ENCODE peak calls at places on chromosomes 11 and 22, in nine cellular contexts. F, D, L, Z, S, T, Q, K and V are unnamed samples.

GRCh38 chr11:92168936-92169335 is 55.7 kb upstream of the FAT3 start:
- DNase-seq in K (no peak), T (no peak), Q (no peak), S (no peak), D (no peak), L (no peak), F (no peak), Z (no peak), V (no peak)

GRCh38 chr11:36363361-36364272 is 67.5 kb downstream of the PRR5L start:
- DNase-seq in K (no peak), S (no peak), D (peak), F (no peak), L (no peak), Z (no peak), T (no peak), Q (peak), V (no peak)

GRCh38 chr11:111841370-111842053 is 29.9 kb downstream of the ALG9 start:
- DNase-seq in D (peak), K (peak), L (peak), T (peak), S (peak), Q (peak), Z (peak), F (peak), V (peak)

GRCh38 chr11:71483689-71484088 is 30.7 kb downstream of the NADSYN1 start:
- DNase-seq in L (no peak), T (no peak), K (no peak), D (no peak), Z (no peak), S (no peak), F (no peak), Q (no peak), V (no peak)

GRCh38 chr11:12220305-12220704 is 109.9 kb downstream of the MICAL2 start:
- DNase-seq in S (no peak), Q (peak), T (no peak), F (no peak), Z (no peak), K (no peak), D (no peak), L (no peak), V (no peak)

GRCh38 chr11:129593098-129593497 is 217.4 kb downstream of the BARX2 start:
- DNase-seq in D (no peak), Z (no peak), T (no peak), S (no peak), K (no peak), F (no peak), L (no peak), Q (no peak), V (no peak)

GRCh38 chr22:50621491-50621880 is 6.5 kb downstream of the ARSA start:
- DNase-seq in Q (no peak), L (no peak), K (no peak), T (no peak), S (no peak), D (no peak), Z (peak), F (no peak), V (peak)

GRCh38 chr11:46066335-46066734 is 54.9 kb downstream of the PHF21A start:
- DNase-seq in L (no peak), Q (no peak), T (no peak), Z (no peak), D (no peak), S (no peak), K (no peak), F (no peak), V (no peak)

GRCh38 chr11:62981743-62982142 is 3.0 kb downstream of the SLC22A6 start:
- DNase-seq in K (no peak), D (peak), T (no peak), F (no peak), S (no peak), L (no peak), Q (no peak), Z (no peak), V (peak)

GRCh38 chr11:120392299-120392698 is 56.1 kb downstream of the ARHGEF12 start:
- DNase-seq in S (no peak), D (no peak), K (no peak), Z (no peak), F (no peak), Q (no peak), L (no peak), T (no peak), V (no peak)

GRCh38 chr11:120390585-120390922 is 54.3 kb downstream of the ARHGEF12 start:
- DNase-seq in Z (no peak), S (no peak), Q (peak), D (no peak), L (no peak), T (peak), F (no peak), K (no peak), V (no peak)

GRCh38 chr11:120391854-120392253 is 55.6 kb downstream of the ARHGEF12 start:
- DNase-seq in K (no peak), D (no peak), Z (no peak), L (no peak), Q (peak), T (peak), S (no peak), F (no peak), V (no peak)

GRCh38 chr11:120389693-120390584 is 53.7 kb downstream of the ARHGEF12 start:
- DNase-seq in S (no peak), F (no peak), L (no peak), T (no peak), K (no peak), Z (no peak), D (no peak), Q (peak), V (no peak)

DNA sequence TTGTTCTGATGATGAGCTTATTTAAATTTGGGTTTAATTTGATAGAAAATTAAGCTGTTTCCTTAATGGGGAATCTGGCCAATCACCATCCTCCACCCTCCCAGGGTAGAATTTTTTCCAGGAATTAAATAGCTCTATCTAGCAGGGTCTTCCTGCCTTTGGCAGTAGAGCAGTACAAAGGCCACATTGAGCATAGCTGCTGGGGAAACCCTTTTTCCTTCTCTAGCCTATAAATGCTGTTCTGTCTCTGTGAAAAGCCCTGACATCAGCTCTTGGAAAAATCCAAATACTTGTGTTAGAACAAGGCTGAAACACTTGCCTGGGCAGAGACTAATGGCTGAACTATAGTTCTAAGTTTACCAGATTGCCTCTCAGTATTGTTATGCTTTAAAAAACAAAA is 55.1 kb downstream of the ARHGEF12 start:
- DNase-seq in Z (no peak), D (no peak), S (no peak), L (no peak), F (no peak), K (no peak), T (peak), Q (peak), V (no peak)
- TF ChIP-seq MAX in Z (no peak), D (no peak), S (no peak), L (no peak), F (no peak), K (no peak), T (no peak), Q (no peak), V (no peak)

DNA sequence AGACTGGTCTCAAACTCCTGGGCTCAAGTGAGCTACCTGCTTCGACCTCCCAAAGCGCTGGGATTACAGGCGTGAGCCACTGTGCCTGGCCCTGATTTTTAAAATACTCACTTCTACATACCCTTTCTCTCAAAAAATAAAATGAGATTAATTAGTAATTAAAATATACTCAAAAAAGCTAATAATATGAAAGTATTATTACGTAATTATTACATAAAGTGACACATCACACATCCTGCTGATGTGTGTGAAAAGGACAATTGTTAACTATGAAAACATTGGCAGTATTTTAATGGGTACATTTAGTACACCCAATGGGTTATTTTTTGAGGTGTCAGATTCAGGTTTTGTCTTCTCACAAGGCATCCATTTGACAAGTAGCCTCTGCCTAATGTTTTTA is 21.4 kb upstream of the MICAL3 start:
- DNase-seq in D (no peak), K (no peak), F (no peak), S (no peak), Q (no peak), L (no peak), Z (no peak), T (no peak), V (no peak)
- TF ChIP-seq MAX in D (no peak), K (no peak), F (no peak), S (no peak), Q (no peak), L (no peak), Z (no peak), T (no peak), V (no peak)

DNA sequence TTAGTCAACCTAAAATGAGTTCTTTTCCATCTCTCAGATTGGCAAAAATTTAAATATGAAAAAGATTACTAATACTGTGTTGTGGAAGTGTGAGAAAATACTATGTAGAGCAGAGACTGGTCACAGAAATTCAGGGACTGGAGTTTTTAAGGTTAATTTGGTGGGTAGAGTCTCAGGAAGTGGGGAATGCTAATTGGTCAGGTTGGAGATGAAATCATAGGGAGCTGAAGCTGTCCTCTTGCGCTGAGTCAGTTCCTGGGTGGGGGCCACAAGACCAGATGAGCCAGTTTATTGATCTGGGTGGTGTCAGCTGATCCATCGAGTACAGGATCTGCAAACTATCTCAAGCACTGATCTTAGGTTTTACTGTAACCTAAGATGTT is 29.4 kb upstream of the TMEM86A start:
- DNase-seq in L (no peak), D (no peak), T (no peak), F (peak), K (no peak), Q (no peak), Z (no peak), S (peak), V (peak)
- TF ChIP-seq MAX in L (no peak), D (no peak), T (no peak), F (no peak), K (no peak), Q (no peak), Z (no peak), S (no peak), V (no peak)

GRCh38 chr11:96214745-96215093 is 128.3 kb downstream of the MAML2 start:
- DNase-seq in F (no peak), L (no peak), Q (no peak), Z (no peak), K (no peak), S (no peak), D (no peak), T (no peak), V (no peak)

GRCh38 chr11:96215826-96216225 is 127.2 kb downstream of the MAML2 start:
- DNase-seq in S (no peak), L (no peak), Q (peak), K (no peak), F (no peak), D (no peak), T (no peak), Z (no peak), V (no peak)

GRCh38 chr11:96213500-96213899 is 129.5 kb downstream of the MAML2 start:
- DNase-seq in F (no peak), S (peak), D (no peak), T (no peak), L (no peak), K (no peak), Q (peak), Z (no peak), V (no peak)

GRCh38 chr11:96217206-96217605 is 125.8 kb downstream of the MAML2 start:
- DNase-seq in K (no peak), D (no peak), S (no peak), Z (no peak), Q (no peak), L (no peak), T (no peak), F (no peak), V (no peak)

DNA sequence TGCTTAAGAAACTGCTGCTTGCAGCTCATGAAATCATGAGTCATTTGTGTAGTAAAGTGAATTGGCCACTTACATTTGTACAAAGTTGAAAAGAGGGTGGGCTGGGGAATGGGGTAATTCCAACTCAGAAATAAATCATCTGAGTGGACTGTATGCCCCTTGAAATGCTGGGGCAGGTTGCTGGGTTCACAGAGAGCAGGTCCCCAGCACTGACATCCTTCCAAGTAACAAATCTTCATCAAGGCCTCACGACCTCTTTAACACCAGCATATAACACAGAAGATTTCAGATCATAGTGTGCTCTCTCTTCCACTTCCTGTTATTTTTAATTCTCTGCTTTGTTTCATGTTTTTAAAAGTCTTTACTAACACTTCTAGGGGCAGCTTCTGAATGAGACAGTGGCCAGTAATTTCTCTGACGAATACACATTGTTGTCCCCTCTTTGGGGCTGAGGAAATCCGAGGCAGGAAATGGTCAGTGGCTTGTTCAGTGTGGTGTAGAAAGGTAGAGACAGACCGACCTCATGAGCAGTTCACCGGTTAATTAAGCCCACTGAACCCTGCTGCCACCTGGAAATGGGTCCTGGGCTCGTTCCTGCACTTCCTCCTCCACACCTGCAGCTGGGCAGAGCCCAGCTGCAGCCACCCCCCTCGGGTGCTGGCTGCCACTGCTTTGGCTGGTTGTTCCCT is 127.8 kb downstream of the MAML2 start:
- DNase-seq in Q (peak), F (no peak), D (no peak), S (peak), K (no peak), L (no peak), T (no peak), Z (no peak), V (peak)
- TF ChIP-seq MAX in Q (no peak), F (no peak), D (no peak), S (no peak), K (no peak), L (no peak), T (no peak), Z (no peak), V (no peak)

DNA sequence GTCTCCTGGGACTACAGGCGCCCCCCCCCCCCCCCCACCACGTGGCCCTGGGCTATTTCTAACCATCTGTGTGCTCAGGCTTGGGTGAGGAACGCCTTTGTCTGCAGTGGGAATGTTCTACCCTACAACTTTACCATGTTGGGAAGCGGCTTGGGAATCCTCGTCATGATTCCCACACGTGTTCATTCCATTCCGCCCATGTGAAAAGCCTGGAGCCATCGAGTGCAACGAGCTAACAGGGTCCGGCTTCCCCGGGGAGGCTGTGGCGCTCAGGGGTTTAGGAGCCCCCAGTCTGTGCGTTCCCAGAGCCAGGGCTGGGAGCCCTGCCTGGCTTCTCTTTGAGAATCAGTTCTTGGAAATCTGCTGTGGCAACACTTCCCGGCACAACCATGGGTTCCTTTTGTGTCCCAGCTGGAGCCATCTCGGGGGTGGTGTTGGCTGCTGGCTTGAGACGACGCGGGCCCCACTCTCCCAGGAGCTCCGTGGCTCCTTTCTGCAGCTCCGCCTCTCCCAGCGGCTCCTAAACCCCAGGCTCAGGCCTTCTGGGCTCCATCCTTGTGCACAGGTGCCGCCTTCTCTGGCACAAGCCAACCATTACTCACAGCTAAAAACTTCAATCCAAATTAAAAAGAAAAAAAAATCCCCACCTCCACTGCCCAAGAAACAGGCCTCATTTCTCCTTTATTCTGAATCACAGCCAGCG is 18.8 kb upstream of the PPFIA1 start:
- DNase-seq in L (no peak), F (no peak), D (peak), K (no peak), Z (no peak), T (no peak), S (no peak), Q (no peak), V (no peak)
- TF ChIP-seq MAX in L (no peak), F (no peak), D (no peak), K (peak), Z (no peak), T (no peak), S (no peak), Q (no peak), V (no peak)

GRCh38 chr11:114619659-114620173 is 24.1 kb upstream of the NXPE4 start:
- DNase-seq in T (no peak), D (no peak), Q (no peak), L (no peak), S (no peak), Z (no peak), K (no peak), F (no peak), V (no peak)
- TF ChIP-seq MAX in T (no peak), D (no peak), Q (no peak), L (no peak), S (no peak), Z (no peak), K (no peak), F (no peak), V (no peak)

DNA sequence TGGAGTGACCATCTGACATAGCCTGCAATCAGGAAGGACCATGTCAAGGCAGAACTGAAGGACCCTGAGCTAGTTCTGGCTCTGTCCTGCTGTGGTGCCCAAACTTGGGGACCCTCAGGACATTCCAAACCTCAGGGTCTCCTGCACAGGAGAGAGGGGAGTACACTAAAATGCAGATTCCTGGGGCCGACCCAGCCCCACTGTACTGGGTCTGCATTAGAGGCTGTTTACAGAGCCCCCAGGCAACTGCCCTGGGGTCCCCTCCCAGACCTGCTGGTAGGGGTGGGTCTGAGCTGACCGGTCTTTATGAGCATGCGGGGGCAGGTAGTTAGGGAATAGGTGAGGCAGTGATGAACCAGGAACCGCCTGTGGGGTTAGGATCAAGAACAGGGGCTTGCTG is 6.8 kb downstream of the TRPM5 start:
- DNase-seq in Q (no peak), T (no peak), K (no peak), D (no peak), F (no peak), L (no peak), Z (no peak), S (no peak), V (no peak)
- TF ChIP-seq MAX in Q (no peak), T (no peak), K (no peak), D (no peak), F (no peak), L (no peak), Z (no peak), S (no peak), V (no peak)